ENCODE peak calls at places on chromosomes 12 and 14, in eight cellular contexts. One of them, this sample, is unnamed.
A peak's percentile ranks its signal among the peaks of the same experiment; 100 is the strongest.

GRCh38 chr12:76919388-76920181 is 40.8 kb upstream of the CSRP2 start:
- DNase-seq in PC-3: no peak
- DNase-seq in GM23248: no peak
- DNase-seq in fibroblast of lung: no peak
- DNase-seq in SK-N-SH: no peak
- DNase-seq in HCT116: no peak
- DNase-seq in H9: no peak
- DNase-seq in astrocyte: no peak
- DNase-seq in this sample: no peak

GRCh38 chr14:90812109-90812508 is 4.1 kb downstream of the TTC7B start:
- DNase-seq in PC-3: no peak
- DNase-seq in GM23248: no peak
- DNase-seq in HCT116: no peak
- DNase-seq in H9: no peak
- DNase-seq in SK-N-SH: no peak
- DNase-seq in astrocyte: no peak
- DNase-seq in fibroblast of lung: no peak
- DNase-seq in this sample: no peak

GRCh38 chr14:61609143-61609851 is 86.0 kb upstream of the HIF1A start:
- DNase-seq in GM23248: peak; percentile 89
- DNase-seq in SK-N-SH: peak; percentile 50
- DNase-seq in HCT116: no peak
- DNase-seq in H9: peak; percentile 76
- DNase-seq in fibroblast of lung: peak; percentile 64
- DNase-seq in astrocyte: peak; percentile 75
- DNase-seq in PC-3: peak; percentile 87
- DNase-seq in this sample: no peak

GRCh38 chr14:65261425-65261920 is 151.1 kb upstream of the FUT8 start:
- DNase-seq in fibroblast of lung: no peak
- DNase-seq in SK-N-SH: no peak
- DNase-seq in PC-3: no peak
- DNase-seq in GM23248: peak; percentile 60
- DNase-seq in H9: no peak
- DNase-seq in HCT116: no peak
- DNase-seq in astrocyte: peak; percentile 64
- DNase-seq in this sample: no peak

GRCh38 chr12:59649203-59649602 is 53.4 kb downstream of the SLC16A7 start:
- DNase-seq in GM23248: peak; percentile 14
- DNase-seq in PC-3: no peak
- DNase-seq in H9: no peak
- DNase-seq in SK-N-SH: no peak
- DNase-seq in fibroblast of lung: peak; percentile 18
- DNase-seq in astrocyte: no peak
- DNase-seq in HCT116: no peak
- DNase-seq in this sample: no peak

GRCh38 chr12:39763071-39763893 is 143.7 kb upstream of the ABCD2 start:
- DNase-seq in PC-3: no peak
- DNase-seq in HCT116: no peak
- DNase-seq in GM23248: no peak
- DNase-seq in astrocyte: no peak
- DNase-seq in H9: no peak
- DNase-seq in SK-N-SH: no peak
- DNase-seq in fibroblast of lung: no peak
- DNase-seq in this sample: no peak

GRCh38 chr12:76790564-76791552 is 26.9 kb downstream of the ZDHHC17 start:
- DNase-seq in HCT116: peak; percentile 6
- DNase-seq in SK-N-SH: peak; percentile 36
- DNase-seq in PC-3: peak; percentile 57
- DNase-seq in fibroblast of lung: peak; percentile 52
- DNase-seq in H9: no peak
- DNase-seq in GM23248: peak; percentile 46
- DNase-seq in astrocyte: no peak
- DNase-seq in this sample: peak; percentile 48

GRCh38 chr14:29421156-29421728 is 506.4 kb downstream of the PRKD1 start:
- DNase-seq in PC-3: no peak
- DNase-seq in HCT116: no peak
- DNase-seq in fibroblast of lung: no peak
- DNase-seq in astrocyte: no peak
- DNase-seq in SK-N-SH: no peak
- DNase-seq in GM23248: no peak
- DNase-seq in H9: no peak
- DNase-seq in this sample: no peak

GRCh38 chr12:12198124-12198523 is 68.7 kb downstream of the LRP6 start:
- DNase-seq in PC-3: no peak
- DNase-seq in HCT116: no peak
- DNase-seq in SK-N-SH: no peak
- DNase-seq in fibroblast of lung: no peak
- DNase-seq in astrocyte: no peak
- DNase-seq in GM23248: no peak
- DNase-seq in H9: no peak
- DNase-seq in this sample: no peak

GRCh38 chr14:91466192-91466591 is 43.9 kb downstream of the PPP4R3A start:
- DNase-seq in GM23248: no peak
- DNase-seq in fibroblast of lung: no peak
- DNase-seq in H9: no peak
- DNase-seq in SK-N-SH: no peak
- DNase-seq in PC-3: no peak
- DNase-seq in HCT116: no peak
- DNase-seq in astrocyte: peak; percentile 6
- DNase-seq in this sample: no peak

GRCh38 chr14:72439707-72440106 is 454.2 kb downstream of the DPF3 start:
- DNase-seq in H9: no peak
- DNase-seq in HCT116: no peak
- DNase-seq in fibroblast of lung: no peak
- DNase-seq in SK-N-SH: no peak
- DNase-seq in PC-3: no peak
- DNase-seq in astrocyte: no peak
- DNase-seq in GM23248: no peak
- DNase-seq in this sample: no peak

GRCh38 chr12:115203661-115204060 is 519.7 kb upstream of the TBX3 start:
- DNase-seq in H9: no peak
- DNase-seq in GM23248: peak; percentile 41
- DNase-seq in fibroblast of lung: peak; percentile 52
- DNase-seq in SK-N-SH: no peak
- DNase-seq in astrocyte: peak; percentile 77
- DNase-seq in PC-3: peak; percentile 35
- DNase-seq in HCT116: no peak
- DNase-seq in this sample: no peak

GRCh38 chr14:23181946-23182345 is 1.5 kb downstream of the SLC7A8 start:
- DNase-seq in SK-N-SH: no peak
- DNase-seq in GM23248: no peak
- DNase-seq in astrocyte: no peak
- DNase-seq in PC-3: no peak
- DNase-seq in H9: no peak
- DNase-seq in HCT116: no peak
- DNase-seq in fibroblast of lung: no peak
- DNase-seq in this sample: no peak

GRCh38 chr12:3607821-3608220 is 116.8 kb downstream of the PRMT8 start:
- DNase-seq in SK-N-SH: no peak
- DNase-seq in H9: no peak
- DNase-seq in PC-3: no peak
- DNase-seq in HCT116: no peak
- DNase-seq in fibroblast of lung: no peak
- DNase-seq in GM23248: no peak
- DNase-seq in astrocyte: no peak
- DNase-seq in this sample: no peak

GRCh38 chr12:124169577-124169976 is 125.3 kb upstream of the RFLNA start:
- DNase-seq in fibroblast of lung: no peak
- DNase-seq in SK-N-SH: no peak
- DNase-seq in astrocyte: no peak
- DNase-seq in HCT116: no peak
- DNase-seq in H9: no peak
- DNase-seq in GM23248: no peak
- DNase-seq in PC-3: no peak
- DNase-seq in this sample: no peak

GRCh38 chr14:104898870-104899510 is 25.7 kb upstream of the PLD4 start:
- DNase-seq in H9: peak; percentile 30
- DNase-seq in GM23248: no peak
- DNase-seq in HCT116: no peak
- DNase-seq in SK-N-SH: no peak
- DNase-seq in astrocyte: no peak
- DNase-seq in PC-3: no peak
- DNase-seq in fibroblast of lung: peak; percentile 5
- DNase-seq in this sample: no peak

DNA sequence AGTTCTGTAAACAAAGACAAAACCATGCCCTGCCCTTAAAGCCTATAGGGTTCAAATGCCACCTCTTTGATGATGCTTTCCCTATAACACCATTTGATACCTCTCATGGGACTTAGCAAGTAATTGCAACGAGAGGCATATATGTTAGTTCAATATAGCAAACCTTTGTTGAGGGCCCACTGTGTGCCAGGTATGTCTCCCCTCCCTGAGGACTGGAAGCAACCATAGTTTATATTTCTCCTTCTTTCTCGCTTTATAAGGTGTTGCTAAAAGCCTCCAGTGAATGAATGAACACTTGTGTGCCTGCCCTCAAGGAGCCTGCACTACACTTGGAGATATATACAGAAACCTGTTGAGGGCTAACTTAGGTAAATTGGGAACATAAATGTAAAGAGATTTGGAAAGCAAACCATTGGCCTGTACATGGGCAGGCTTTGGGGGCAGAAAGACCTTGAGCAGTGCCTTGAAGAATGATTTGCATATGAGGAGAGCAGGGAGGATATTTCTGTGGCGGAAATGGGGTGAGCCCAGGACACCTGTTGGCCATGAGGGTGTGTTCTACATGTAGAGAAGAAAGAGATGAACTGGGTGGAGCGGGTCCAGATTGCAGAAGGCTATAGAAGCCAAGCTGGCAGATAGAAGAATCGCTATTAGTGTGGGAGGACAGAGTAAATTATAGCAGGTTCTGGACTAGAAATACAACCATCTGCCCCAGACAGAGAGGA is 1.8 kb upstream of the CKAP4 start:
- DNase-seq in fibroblast of lung: no peak
- DNase-seq in GM23248: no peak
- DNase-seq in PC-3: no peak
- DNase-seq in H9: peak; percentile 23
- DNase-seq in SK-N-SH: no peak
- DNase-seq in astrocyte: no peak
- DNase-seq in HCT116: no peak
- DNase-seq in this sample: peak; percentile 89
- H3K9ac ChIP-seq in fibroblast of lung: no peak overlapping the region
- H3K9ac ChIP-seq in GM23248: peak overlapping the region; percentile 95
- H3K9ac ChIP-seq in PC-3: no peak overlapping the region
- H3K9ac ChIP-seq in H9: no peak overlapping the region
- H3K9ac ChIP-seq in SK-N-SH: no peak overlapping the region
- H3K9ac ChIP-seq in astrocyte: peak overlapping the region; percentile 97
- H3K9ac ChIP-seq in HCT116: no peak overlapping the region
- H3K9ac ChIP-seq in this sample: peak overlapping the region; percentile 86

GRCh38 chr12:91922139-91922538 is 223.5 kb downstream of the BTG1 start:
- DNase-seq in astrocyte: no peak
- DNase-seq in HCT116: no peak
- DNase-seq in GM23248: no peak
- DNase-seq in SK-N-SH: no peak
- DNase-seq in fibroblast of lung: peak; percentile 6
- DNase-seq in PC-3: no peak
- DNase-seq in H9: no peak
- DNase-seq in this sample: no peak
- H2AFZ ChIP-seq in astrocyte: no peak overlapping the region
- H2AFZ ChIP-seq in HCT116: no peak overlapping the region
- H2AFZ ChIP-seq in GM23248: no peak overlapping the region
- H2AFZ ChIP-seq in SK-N-SH: no peak overlapping the region
- H2AFZ ChIP-seq in fibroblast of lung: no peak overlapping the region
- H2AFZ ChIP-seq in PC-3: no peak overlapping the region
- H2AFZ ChIP-seq in H9: no peak overlapping the region
- H2AFZ ChIP-seq in this sample: no peak overlapping the region

DNA sequence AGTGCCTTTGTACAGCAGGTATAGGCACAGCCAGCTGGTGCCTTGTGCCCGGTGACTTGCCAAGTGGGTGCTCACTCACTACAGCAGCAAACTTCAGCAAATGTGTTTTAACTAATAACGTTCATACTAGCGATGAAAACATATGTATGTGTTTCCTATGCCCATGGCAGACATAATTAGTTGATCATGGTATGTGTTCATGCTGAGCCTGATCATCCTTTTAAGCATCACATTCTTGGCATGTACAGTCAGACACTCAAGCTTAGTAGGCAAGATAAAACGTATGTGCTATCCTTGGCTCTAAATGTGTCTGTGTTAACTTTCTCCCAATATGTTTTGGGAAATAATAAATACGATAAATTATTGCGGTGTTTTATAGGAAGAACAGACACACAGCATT is 55.6 kb downstream of the RASSF8 start:
- DNase-seq in fibroblast of lung: no peak
- DNase-seq in H9: no peak
- DNase-seq in PC-3: no peak
- DNase-seq in GM23248: peak; percentile 60
- DNase-seq in SK-N-SH: no peak
- DNase-seq in HCT116: no peak
- DNase-seq in astrocyte: no peak
- DNase-seq in this sample: no peak
- H3K9ac ChIP-seq in fibroblast of lung: no peak overlapping the region
- H3K9ac ChIP-seq in H9: no peak overlapping the region
- H3K9ac ChIP-seq in PC-3: no peak overlapping the region
- H3K9ac ChIP-seq in GM23248: no peak overlapping the region
- H3K9ac ChIP-seq in SK-N-SH: no peak overlapping the region
- H3K9ac ChIP-seq in HCT116: no peak overlapping the region
- H3K9ac ChIP-seq in astrocyte: no peak overlapping the region
- H3K9ac ChIP-seq in this sample: no peak overlapping the region

GRCh38 chr14:69819607-69820006 is 22.6 kb upstream of the SLC10A1 start:
- DNase-seq in SK-N-SH: no peak
- DNase-seq in astrocyte: no peak
- DNase-seq in HCT116: no peak
- DNase-seq in H9: no peak
- DNase-seq in GM23248: no peak
- DNase-seq in PC-3: no peak
- DNase-seq in fibroblast of lung: no peak
- DNase-seq in this sample: no peak

GRCh38 chr14:69815556-69815955 is 18.5 kb upstream of the SLC10A1 start:
- DNase-seq in SK-N-SH: no peak
- DNase-seq in H9: no peak
- DNase-seq in PC-3: no peak
- DNase-seq in HCT116: no peak
- DNase-seq in GM23248: no peak
- DNase-seq in fibroblast of lung: no peak
- DNase-seq in astrocyte: no peak
- DNase-seq in this sample: no peak

GRCh38 chr14:69820991-69821390 is 23.9 kb upstream of the SLC10A1 start:
- DNase-seq in GM23248: no peak
- DNase-seq in PC-3: no peak
- DNase-seq in H9: no peak
- DNase-seq in fibroblast of lung: no peak
- DNase-seq in HCT116: no peak
- DNase-seq in SK-N-SH: no peak
- DNase-seq in astrocyte: no peak
- DNase-seq in this sample: no peak

GRCh38 chr14:69816216-69816615 is 19.2 kb upstream of the SLC10A1 start:
- DNase-seq in fibroblast of lung: no peak
- DNase-seq in HCT116: no peak
- DNase-seq in PC-3: no peak
- DNase-seq in SK-N-SH: no peak
- DNase-seq in H9: no peak
- DNase-seq in GM23248: no peak
- DNase-seq in astrocyte: no peak
- DNase-seq in this sample: no peak

DNA sequence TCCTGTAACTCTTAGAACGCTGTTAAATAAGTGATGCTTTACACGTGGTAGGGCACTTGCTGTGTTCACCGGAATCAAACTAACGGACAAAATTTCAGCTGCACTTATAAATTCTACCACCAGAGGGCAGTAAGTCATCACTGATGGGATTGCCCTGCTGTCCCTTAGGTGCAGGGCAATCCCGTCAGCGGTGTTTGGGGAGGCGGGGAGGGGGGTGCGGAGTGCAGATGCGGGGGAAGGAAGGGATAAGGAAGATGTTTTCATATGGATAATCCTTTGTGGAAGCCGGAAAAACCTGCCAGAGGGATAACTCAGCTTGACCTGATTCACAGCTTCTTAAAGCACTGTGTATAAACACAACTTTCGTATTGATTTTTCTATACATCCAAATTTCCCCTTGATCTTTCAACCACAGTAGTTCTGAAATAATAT is 21.7 kb upstream of the SLC10A1 start:
- DNase-seq in GM23248: peak; percentile 61
- DNase-seq in astrocyte: peak; percentile 12
- DNase-seq in fibroblast of lung: peak; percentile 69
- DNase-seq in SK-N-SH: peak; percentile 76
- DNase-seq in PC-3: peak; percentile 95
- DNase-seq in HCT116: peak; percentile 66
- DNase-seq in H9: peak; percentile 68
- DNase-seq in this sample: peak; percentile 55
- H2AFZ ChIP-seq in GM23248: no peak overlapping the region
- H2AFZ ChIP-seq in astrocyte: no peak overlapping the region
- H2AFZ ChIP-seq in fibroblast of lung: no peak overlapping the region
- H2AFZ ChIP-seq in SK-N-SH: no peak overlapping the region
- H2AFZ ChIP-seq in PC-3: no peak overlapping the region
- H2AFZ ChIP-seq in HCT116: no peak overlapping the region
- H2AFZ ChIP-seq in H9: no peak overlapping the region
- H2AFZ ChIP-seq in this sample: no peak overlapping the region